ENCODE peak calls at places on chromosome 21, in ten cellular contexts. R is Calu3; L is RWPE1; P is WTC11; K is cardiac fibroblast; H is progenitor cell of endocrine pancreas; C is fibroblast of mammary gland; E is brain microvascular endothelial cell; T is endothelial cell; A is CD8-positive, alpha-beta T cell. S is an unnamed sample.

GRCh38 chr21:35154788-35155187 is 105.7 kb upstream of the RUNX1 start:
- DNase-seq in R (no peak), L (no peak), P (no peak), K (no peak), H (no peak), C (no peak), E (no peak), T (no peak), A (no peak), S (no peak)

GRCh38 chr21:34046917-34047316 is 26.5 kb upstream of the MRPS6 start:
- DNase-seq in R (no peak), L (no peak), P (no peak), K (no peak), H (no peak), C (no peak), E (no peak), T (no peak), A (no peak), S (no peak)

GRCh38 chr21:34243562-34243961 is 120.2 kb upstream of the KCNE2 start:
- DNase-seq in R (peak; percentile 8), L (peak; percentile 26), P (peak; percentile 50), K (peak; percentile 42), H (no peak), C (peak; percentile 39), E (no peak), T (peak; percentile 11), A (no peak), S (no peak)

GRCh38 chr21:26060335-26061115 is 110.0 kb downstream of the APP start:
- DNase-seq in R (no peak), L (no peak), P (no peak), K (no peak), H (no peak), C (no peak), E (no peak), T (no peak), A (no peak), S (no peak)

GRCh38 chr21:34204481-34205439 is 131.4 kb downstream of the MRPS6 start:
- DNase-seq in R (no peak), L (no peak), P (no peak), K (no peak), H (no peak), C (no peak), E (no peak), T (no peak), A (no peak), S (no peak)

GRCh38 chr21:34174470-34174869 is 101.1 kb downstream of the MRPS6 start:
- DNase-seq in R (no peak), L (no peak), P (no peak), K (no peak), H (no peak), C (no peak), E (no peak), T (no peak), A (no peak), S (no peak)

GRCh38 chr21:15003463-15004135 is 61.2 kb downstream of the NRIP1 start:
- DNase-seq in R (no peak), L (no peak), P (peak; percentile 30), K (no peak), H (no peak), C (no peak), E (no peak), T (no peak), A (no peak), S (no peak)

GRCh38 chr21:18772404-18772803 is 368.8 kb upstream of the TMPRSS15 start:
- DNase-seq in R (no peak), L (peak; percentile 44), P (no peak), K (no peak), H (no peak), C (peak; percentile 1), E (no peak), T (no peak), A (no peak), S (no peak)

GRCh38 chr21:27648560-27648959 is 681.7 kb upstream of the ADAMTS5 start:
- DNase-seq in R (no peak), L (peak; percentile 16), P (no peak), K (peak; percentile 97), H (no peak), C (peak; percentile 92), E (peak; percentile 97), T (no peak), A (no peak), S (no peak)

GRCh38 chr21:41725421-41726021 is 41.3 kb downstream of the RIPK4 start:
- DNase-seq in R (no peak), L (no peak), P (no peak), K (no peak), H (no peak), C (no peak), E (no peak), T (no peak), A (no peak), S (no peak)

GRCh38 chr21:31498985-31499384 is 154.9 kb upstream of the TIAM1 start:
- DNase-seq in R (no peak), L (no peak), P (no peak), K (no peak), H (no peak), C (no peak), E (no peak), T (no peak), A (no peak), S (no peak)

GRCh38 chr21:27424601-27425000 is 457.7 kb upstream of the ADAMTS5 start:
- DNase-seq in R (no peak), L (no peak), P (no peak), K (peak; percentile 49), H (no peak), C (peak; percentile 18), E (no peak), T (no peak), A (no peak), S (no peak)

GRCh38 chr21:18832950-18833349 is 429.4 kb upstream of the TMPRSS15 start:
- DNase-seq in R (peak; percentile 4), L (peak; percentile 27), P (no peak), K (peak; percentile 33), H (no peak), C (no peak), E (peak; percentile 89), T (no peak), A (no peak), S (no peak)

GRCh38 chr21:38448619-38449186 is 49.6 kb downstream of the ERG start:
- DNase-seq in R (no peak), L (no peak), P (peak; percentile 34), K (no peak), H (no peak), C (no peak), E (no peak), T (no peak), A (no peak), S (no peak)

GRCh38 chr21:42242611-42243010 is 23.7 kb downstream of the ABCG1 start:
- DNase-seq in R (no peak), L (no peak), P (no peak), K (no peak), H (no peak), C (no peak), E (no peak), T (no peak), A (no peak), S (no peak)

GRCh38 chr21:31514598-31514997 is 144.9 kb upstream of the SOD1 start:
- DNase-seq in R (peak; percentile 34), L (no peak), P (peak; percentile 50), K (no peak), H (no peak), C (no peak), E (peak; percentile 15), T (peak; percentile 21), A (no peak), S (peak; percentile 43)

GRCh38 chr21:14358775-14359174 is 24.2 kb downstream of the HSPA13 start:
- DNase-seq in R (no peak), L (peak; percentile 4), P (no peak), K (peak; percentile 59), H (no peak), C (peak; percentile 60), E (peak; percentile 2), T (no peak), A (no peak), S (no peak)

GRCh38 chr21:23155281-23155680 is 2157.1 kb downstream of the NCAM2 start:
- DNase-seq in R (no peak), L (no peak), P (no peak), K (no peak), H (no peak), C (no peak), E (no peak), T (no peak), A (no peak), S (no peak)

GRCh38 chr21:23152130-23152529 is 2153.9 kb downstream of the NCAM2 start:
- DNase-seq in R (no peak), L (no peak), P (no peak), K (no peak), H (no peak), C (no peak), E (no peak), T (no peak), A (no peak), S (no peak)
- TF ChIP-seq CTCF in R (no peak), L (no peak), P (no peak), K (no peak), H (no peak), C (no peak), E (no peak), T (no peak), A (no peak), S (no peak)

GRCh38 chr21:40487406-40487805 is 359.6 kb downstream of the DSCAM start:
- DNase-seq in R (no peak), L (no peak), P (no peak), K (no peak), H (no peak), C (no peak), E (no peak), T (no peak), A (no peak), S (no peak)
- TF ChIP-seq CTCF in R (no peak), L (no peak), P (no peak), K (no peak), H (no peak), C (no peak), E (no peak), T (no peak), A (no peak), S (no peak)

DNA sequence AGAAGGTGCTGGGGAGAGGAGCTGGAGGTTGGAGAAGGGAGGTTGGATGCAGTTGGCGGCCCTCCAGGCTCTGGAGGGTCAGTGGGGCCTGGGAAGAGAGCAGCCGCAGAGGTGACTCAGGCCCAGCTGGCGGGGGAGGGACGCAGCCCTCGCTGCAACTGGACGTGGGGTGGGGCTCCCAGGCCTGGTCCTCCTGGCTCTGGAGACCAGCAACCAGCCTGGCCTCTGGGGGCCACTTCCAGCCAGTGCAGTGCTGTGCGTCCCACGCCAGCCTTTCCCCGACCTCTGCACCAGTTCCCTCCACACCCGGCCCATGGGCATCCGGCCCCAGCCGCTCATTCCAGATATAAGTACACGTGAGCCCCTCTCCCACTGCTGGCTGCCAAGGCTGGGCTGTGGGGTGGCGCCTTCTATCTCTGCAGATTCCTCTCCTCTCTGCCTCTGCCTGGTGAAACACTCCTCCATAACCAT is 38.0 kb upstream of the COL18A1 start:
- DNase-seq in R (peak; percentile 65), L (no peak), P (no peak), K (peak; percentile 97), H (no peak), C (peak; percentile 99), E (peak; percentile 95), T (no peak), A (no peak), S (no peak)
- TF ChIP-seq CTCF in R (no peak), L (no peak), P (no peak), K (peak; percentile 36), H (no peak), C (peak; percentile 30), E (peak; percentile 59), T (no peak), A (no peak), S (no peak)

DNA sequence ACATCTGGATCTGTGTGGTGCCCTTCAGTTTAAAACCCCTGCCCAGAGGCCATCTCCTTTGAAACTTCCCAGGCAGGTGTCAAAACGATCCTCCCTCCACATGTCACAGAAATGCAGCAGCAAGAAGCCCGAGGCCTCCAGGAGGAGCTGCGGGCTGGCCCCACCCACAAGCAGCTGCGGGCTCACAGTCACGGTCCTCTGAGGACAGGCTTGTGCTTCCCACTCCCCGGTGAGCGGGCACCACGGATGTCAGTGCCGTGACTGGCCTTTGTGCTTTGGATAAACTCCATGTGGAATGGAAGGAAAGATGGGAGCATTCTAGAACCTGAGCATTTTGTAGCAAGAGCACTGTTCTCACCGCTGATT is 65.8 kb downstream of the SIK1 start:
- DNase-seq in R (no peak), L (no peak), P (no peak), K (peak; percentile 59), H (no peak), C (peak; percentile 28), E (peak; percentile 44), T (no peak), A (no peak), S (no peak)
- TF ChIP-seq CTCF in R (no peak), L (no peak), P (no peak), K (peak; percentile 17), H (no peak), C (no peak), E (peak; percentile 12), T (no peak), A (no peak), S (no peak)